ENCODE peak calls at places on chromosomes 16 and 17, in six cellular contexts. J, P, I, Q, T and M are unnamed samples.

GRCh38 chr16:27328937-27329336 is 15.2 kb downstream of the IL4R start:
- DNase-seq in P (no peak), I (no peak), T (no peak), J (no peak), Q (no peak), M (no peak)

GRCh38 chr17:18257747-18258355 is 687 bp downstream of the FLII start:
- DNase-seq in Q (no peak), P (peak), J (peak), I (peak), T (no peak), M (peak)

GRCh38 chr16:69127966-69128510 is 4.3 kb downstream of the CHTF8 start:
- DNase-seq in I (no peak), J (no peak), Q (no peak), P (no peak), T (no peak), M (no peak)

GRCh38 chr17:17783121-17783824 is 53.5 kb downstream of the SREBF1 start:
- DNase-seq in Q (peak), T (peak), P (peak), I (no peak), J (no peak), M (peak)

GRCh38 chr17:17492085-17492484 is 4.1 kb downstream of the RASD1 start:
- DNase-seq in P (no peak), I (no peak), Q (no peak), T (no peak), J (no peak), M (no peak)

GRCh38 chr16:11742041-11742535 is 569 bp downstream of the TXNDC11 start:
- DNase-seq in Q (peak), P (peak), T (no peak), I (peak), J (peak), M (peak)

GRCh38 chr17:78883533-78884131 is 19.4 kb downstream of the CEP295NL start:
- DNase-seq in J (no peak), Q (peak), T (no peak), P (no peak), I (peak), M (no peak)

GRCh38 chr17:80474933-80475915 is 1.2 kb downstream of the NPTX1 start:
- DNase-seq in Q (peak), T (no peak), I (no peak), P (no peak), J (no peak), M (no peak)

GRCh38 chr16:76456016-76456415 is 178.8 kb downstream of the CNTNAP4 start:
- DNase-seq in I (no peak), P (no peak), Q (no peak), J (no peak), T (no peak), M (no peak)
- TF ChIP-seq POLR2AphosphoS5 in I (no peak), P (no peak), Q (no peak), J (no peak), T (no peak), M (no peak)

DNA sequence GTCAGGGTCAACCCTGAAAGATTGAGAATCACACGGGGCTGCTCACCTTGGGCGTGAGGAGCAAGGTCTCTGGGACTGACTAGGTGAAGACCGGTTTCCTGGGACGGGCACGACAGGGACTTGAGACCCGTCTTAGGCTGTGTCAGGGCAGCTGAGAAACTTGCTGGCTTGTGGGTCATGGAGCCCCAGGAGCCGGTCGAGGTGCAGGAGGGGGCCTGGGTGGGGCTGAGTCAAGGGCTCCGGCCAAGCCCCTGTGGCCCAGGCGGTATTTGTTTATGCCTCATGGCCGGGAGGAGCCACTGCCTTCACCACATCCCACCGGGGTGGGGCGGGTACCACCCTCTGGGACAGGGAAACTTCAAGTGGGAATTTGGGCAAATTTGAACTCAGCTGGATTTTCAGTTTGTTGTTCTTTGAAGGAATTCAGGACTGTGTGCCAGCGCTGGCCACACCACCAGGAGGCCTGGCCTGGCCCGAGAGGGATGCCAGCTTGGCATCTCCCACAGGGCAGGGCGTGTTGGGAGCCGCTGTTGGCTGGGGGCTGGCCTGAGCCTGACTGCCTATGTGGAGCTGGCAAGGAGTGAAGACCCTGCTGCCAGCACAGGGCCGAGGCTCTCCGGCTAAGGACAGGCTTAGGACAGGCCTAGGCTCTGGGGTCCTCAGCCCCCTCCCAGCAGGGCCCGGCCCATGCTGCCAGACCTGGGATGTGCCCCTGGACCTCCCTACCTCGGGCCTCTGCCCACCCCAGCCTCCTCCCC is 116.1 kb downstream of the METRNL start:
- DNase-seq in J (no peak), Q (no peak), T (no peak), I (no peak), P (peak), M (no peak)
- TF ChIP-seq POLR2A in J (no peak), Q (no peak), T (no peak), I (no peak), P (no peak), M (no peak)

GRCh38 chr16:51225902-51226301 is 74.8 kb upstream of the SALL1 start:
- DNase-seq in J (no peak), T (no peak), P (no peak), I (no peak), Q (no peak), M (no peak)
- TF ChIP-seq TAF1 in J (no peak), T (no peak), P (no peak), I (no peak), Q (no peak), M (no peak)

DNA sequence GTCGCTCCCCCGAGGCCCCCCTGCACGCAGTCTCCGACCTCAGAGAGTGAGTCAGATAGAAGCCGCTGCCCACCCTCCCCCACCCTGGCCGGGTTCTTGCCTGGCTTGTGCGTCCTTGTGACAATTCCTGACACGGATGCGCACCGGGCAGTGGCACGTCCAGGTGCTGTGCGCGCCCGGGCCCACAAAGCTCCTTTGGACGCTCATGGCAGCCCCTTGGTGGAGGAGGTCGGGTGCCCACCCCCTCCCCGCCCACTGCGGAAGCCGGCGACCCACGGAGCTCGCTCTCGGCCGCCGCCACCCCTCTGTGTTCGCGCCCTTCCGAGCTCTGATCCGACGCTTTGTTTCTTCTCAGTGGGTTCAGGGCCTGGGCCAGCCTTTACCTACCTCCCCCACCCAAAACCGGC is 662 bp upstream of the TUBB3 start:
- DNase-seq in Q (peak), I (peak), T (no peak), P (peak), J (no peak), M (no peak)
- TF ChIP-seq POLR2AphosphoS5 in Q (no peak), I (no peak), T (no peak), P (peak), J (no peak), M (no peak)

GRCh38 chr16:81645303-81645702 is 133.8 kb upstream of the PLCG2 start:
- DNase-seq in P (no peak), Q (no peak), T (no peak), J (no peak), I (no peak), M (no peak)
- TF ChIP-seq POLR2A in P (no peak), Q (no peak), T (no peak), J (no peak), I (no peak), M (no peak)

GRCh38 chr16:13186813-13187212 is 285.4 kb downstream of the SHISA9 start:
- DNase-seq in I (peak), Q (no peak), T (no peak), J (no peak), P (no peak), M (no peak)
- TF ChIP-seq TAF1 in I (no peak), Q (no peak), T (no peak), J (no peak), P (no peak), M (no peak)

GRCh38 chr17:35875439-35876139 is 4.6 kb downstream of the CCL5 start:
- DNase-seq in J (no peak), Q (no peak), P (no peak), T (peak), I (peak), M (no peak)
- TF ChIP-seq POLR2AphosphoS5 in J (no peak), Q (no peak), P (no peak), T (no peak), I (no peak), M (no peak)

GRCh38 chr16:67183627-67184452 is at the start of gene MATCAP1:
- DNase-seq in I (peak), J (peak), P (peak), Q (peak), T (peak), M (peak)
- TF ChIP-seq POLR2A in I (peak), J (no peak), P (peak), Q (no peak), T (peak), M (no peak)

GRCh38 chr16:4865231-4865860 is 18.1 kb downstream of the UBN1 start:
- DNase-seq in J (no peak), T (no peak), Q (no peak), P (no peak), I (no peak), M (no peak)

GRCh38 chr16:4868573-4868972 is 21.3 kb downstream of the UBN1 start:
- DNase-seq in P (no peak), I (no peak), J (no peak), T (no peak), Q (no peak), M (no peak)

GRCh38 chr16:4864728-4865127 is 17.4 kb downstream of the UBN1 start:
- DNase-seq in P (no peak), I (no peak), J (no peak), Q (no peak), T (no peak), M (no peak)

GRCh38 chr16:4868046-4868445 is 20.8 kb downstream of the UBN1 start:
- DNase-seq in T (no peak), J (no peak), Q (no peak), P (no peak), I (no peak), M (no peak)

GRCh38 chr16:4866586-4866985 is 19.3 kb downstream of the UBN1 start:
- DNase-seq in Q (no peak), P (no peak), J (no peak), T (no peak), I (no peak), M (no peak)
- TF ChIP-seq TAF1 in Q (no peak), P (no peak), J (no peak), T (no peak), I (no peak), M (no peak)